ENCODE peak calls at places on chromosomes 5 and 9, in eight cellular contexts. W is OCI-LY7, T is GM23338, Q is GM23248, M is PC-3, L is PC-9, P is hepatocyte, Z is MM.1S. G is an unnamed sample.

GRCh38 chr9:108547736-108548135 is 308.1 kb downstream of the ACTL7B start:
- DNase-seq in Q (no peak), T (no peak), Z (no peak), M (no peak), L (no peak), P (no peak), W (no peak), G (no peak)

GRCh38 chr5:73296772-73297171 is 123.8 kb downstream of the TMEM174 start:
- DNase-seq in W (no peak), Q (peak; percentile 80), P (no peak), T (no peak), L (no peak), Z (no peak), M (peak; percentile 35), G (no peak)

GRCh38 chr5:81134066-81134465 is 99.1 kb upstream of the CKMT2 start:
- DNase-seq in L (no peak), P (no peak), T (no peak), Q (no peak), W (no peak), Z (no peak), M (no peak), G (no peak)

GRCh38 chr5:172687983-172688734 is 47.1 kb downstream of the NEURL1B start:
- DNase-seq in Z (no peak), M (no peak), W (no peak), P (no peak), Q (no peak), L (no peak), T (no peak), G (no peak)

GRCh38 chr5:86199287-86199686 is 418.5 kb upstream of the COX7C start:
- DNase-seq in P (no peak), W (no peak), M (peak; percentile 26), T (no peak), Z (no peak), L (no peak), Q (no peak), G (no peak)

GRCh38 chr5:3509290-3509689 is 86.3 kb upstream of the IRX1 start:
- DNase-seq in P (no peak), L (no peak), M (no peak), T (no peak), W (no peak), Q (peak; percentile 3), Z (no peak), G (no peak)

GRCh38 chr5:124172389-124173003 is 573.9 kb downstream of the ZNF608 start:
- DNase-seq in M (no peak), L (no peak), P (no peak), T (no peak), Q (no peak), Z (no peak), W (no peak), G (peak; percentile 8)

GRCh38 chr5:74257645-74258328 is 382.7 kb downstream of the ENC1 start:
- DNase-seq in T (peak; percentile 30), Q (peak; percentile 48), M (peak; percentile 37), L (peak; percentile 42), P (peak; percentile 72), Z (peak; percentile 49), W (peak; percentile 17), G (no peak)

GRCh38 chr9:114396558-114397218 is 8.9 kb upstream of the AKNA start:
- DNase-seq in M (no peak), Q (peak; percentile 83), Z (no peak), L (no peak), P (peak; percentile 76), T (peak; percentile 49), W (peak; percentile 56), G (peak; percentile 7)

GRCh38 chr5:173829826-173830225 is 58.3 kb upstream of the CPEB4 start:
- DNase-seq in M (peak; percentile 80), Z (no peak), Q (peak; percentile 76), P (peak; percentile 17), T (no peak), W (peak; percentile 80), L (peak; percentile 17), G (no peak)

GRCh38 chr9:127651697-127652610 is 39.9 kb downstream of the STXBP1 start:
- DNase-seq in T (peak; percentile 44), M (no peak), Z (no peak), L (no peak), P (no peak), Q (no peak), W (no peak), G (no peak)

GRCh38 chr5:175836741-175837729 is 34.3 kb upstream of the CPLX2 start:
- DNase-seq in W (no peak), M (no peak), Q (no peak), Z (no peak), T (peak; percentile 27), P (no peak), L (no peak), G (no peak)

GRCh38 chr5:10750909-10751308 is 10.1 kb downstream of the DAP start:
- DNase-seq in W (no peak), Q (no peak), T (no peak), M (no peak), L (no peak), Z (no peak), P (no peak), G (no peak)

GRCh38 chr5:10747678-10748622 is 13.1 kb downstream of the DAP start:
- DNase-seq in W (no peak), P (peak; percentile 15), Q (no peak), L (no peak), T (no peak), M (no peak), Z (no peak), G (no peak)

GRCh38 chr5:10756539-10756938 is 4.5 kb downstream of the DAP start:
- DNase-seq in Z (no peak), Q (peak; percentile 81), M (peak; percentile 34), L (no peak), P (no peak), T (no peak), W (no peak), G (no peak)

GRCh38 chr5:10757043-10757442 is 4.0 kb downstream of the DAP start:
- DNase-seq in T (peak; percentile 33), Z (no peak), W (no peak), P (no peak), M (no peak), L (no peak), Q (no peak), G (no peak)

GRCh38 chr5:10753178-10753577 is 7.9 kb downstream of the DAP start:
- DNase-seq in L (no peak), Q (no peak), T (no peak), P (no peak), M (no peak), Z (no peak), W (no peak), G (no peak)
- H3K9me2 ChIP-seq in L (no peaks in the 10 kb centered on the region), Q (no peaks in the 10 kb centered on the region), T (no peaks in the 10 kb centered on the region), P (no peaks in the 10 kb centered on the region), M (no peaks in the 10 kb centered on the region), Z (no peaks in the 10 kb centered on the region), W (no peaks in the 10 kb centered on the region), G (no peaks in the 10 kb centered on the region)

DNA sequence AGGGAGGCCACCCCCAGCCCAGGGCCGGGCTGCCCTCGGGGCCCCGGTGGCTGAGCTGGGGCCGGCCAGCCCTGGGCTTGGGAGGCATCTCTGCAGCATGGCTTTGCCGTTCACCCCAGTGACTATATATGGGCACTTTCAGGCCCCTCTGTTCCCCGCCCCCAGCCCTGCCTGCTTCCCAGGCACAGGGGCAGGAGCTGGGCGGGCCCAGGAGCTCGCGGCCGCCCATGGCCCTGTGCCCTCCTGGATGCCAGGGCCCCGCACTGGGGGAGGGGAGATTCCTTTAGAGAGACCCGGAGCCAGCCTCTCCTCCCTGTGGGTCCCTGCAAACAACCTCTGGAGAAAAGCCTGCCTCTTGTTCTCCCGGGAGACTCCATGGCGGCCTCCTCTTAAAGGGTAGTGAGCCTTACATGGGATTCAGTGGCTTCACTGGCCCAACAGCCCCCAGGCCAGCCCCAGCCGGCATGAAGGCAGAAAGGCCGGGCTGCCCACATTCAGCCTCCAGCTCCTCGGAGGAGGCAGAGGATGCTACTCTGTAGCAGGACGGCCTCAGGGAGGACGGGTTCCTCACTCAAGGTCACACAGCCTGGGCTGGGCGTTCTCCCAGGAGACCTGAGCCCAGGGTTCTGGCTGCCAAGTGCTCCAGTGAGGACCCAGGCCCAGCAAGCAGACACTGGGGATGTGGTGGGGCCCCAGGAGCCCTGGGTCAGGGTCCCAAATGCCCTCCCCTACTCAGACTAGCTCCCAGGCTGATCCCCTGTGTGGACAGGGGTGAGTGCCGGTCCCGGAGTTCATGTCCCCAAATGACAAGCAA is 4.1 kb downstream of the NACC2 start:
- DNase-seq in L (no peak), T (no peak), Q (no peak), W (no peak), Z (no peak), M (no peak), P (no peak), G (no peak)
- H3K9me2 ChIP-seq in L (no peaks in the 10 kb centered on the region), T (no peaks in the 10 kb centered on the region), Q (no peaks in the 10 kb centered on the region), W (no peaks in the 10 kb centered on the region), Z (no peaks in the 10 kb centered on the region), M (no peaks in the 10 kb centered on the region), P (no peaks in the 10 kb centered on the region), G (no peaks in the 10 kb centered on the region)

DNA sequence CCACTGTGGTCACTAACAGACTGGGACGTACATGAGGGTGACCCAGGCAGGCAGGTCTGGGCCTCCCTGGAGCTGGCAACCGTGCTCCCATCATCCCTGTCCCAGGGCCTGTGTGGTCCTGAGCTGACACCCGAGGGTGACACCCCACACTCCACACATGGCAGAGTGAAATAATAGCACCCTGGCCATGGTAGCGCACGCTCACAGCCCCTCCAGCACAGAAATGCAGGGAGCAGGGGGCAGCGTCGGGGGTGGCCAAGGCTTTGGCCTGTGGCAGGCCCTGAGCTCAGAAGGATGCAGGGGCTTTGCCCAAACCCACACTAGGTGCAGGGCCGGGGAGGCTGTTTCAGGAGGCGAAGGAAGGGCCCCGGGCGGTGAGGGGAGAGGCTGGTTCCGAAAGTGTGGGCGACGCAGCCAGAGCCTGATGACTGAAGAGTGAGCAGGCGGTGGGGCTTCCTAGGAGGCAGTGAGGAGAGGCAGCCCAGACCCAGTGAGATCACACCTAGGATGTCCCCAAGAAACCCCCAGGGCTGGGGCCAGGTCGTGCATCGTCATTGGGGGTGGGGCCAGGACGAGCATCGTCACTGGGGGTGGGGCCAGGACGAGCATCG is 12.9 kb downstream of the OR2V2 start:
- DNase-seq in L (peak; percentile 58), Q (peak; percentile 86), T (peak; percentile 91), Z (peak; percentile 66), M (peak; percentile 38), W (peak; percentile 66), P (peak; percentile 28), G (no peak)
- H3K9me2 ChIP-seq in L (no peaks in the 10 kb centered on the region), Q (no peaks in the 10 kb centered on the region), T (no peaks in the 10 kb centered on the region), Z (no peaks in the 10 kb centered on the region), M (no peaks in the 10 kb centered on the region), W (no peaks in the 10 kb centered on the region), P (no peaks in the 10 kb centered on the region), G (no peaks in the 10 kb centered on the region)

GRCh38 chr5:116650964-116651363 is 76.3 kb upstream of the SEMA6A start:
- DNase-seq in Q (no peak), T (no peak), M (no peak), W (no peak), Z (no peak), L (no peak), P (no peak), G (no peak)

GRCh38 chr5:116652196-116652729 is 77.6 kb upstream of the SEMA6A start:
- DNase-seq in P (peak; percentile 63), M (no peak), Q (peak; percentile 53), Z (no peak), T (peak; percentile 88), L (no peak), W (no peak), G (peak; percentile 79)

GRCh38 chr5:116652903-116653302 is 78.3 kb upstream of the SEMA6A start:
- DNase-seq in Z (no peak), T (peak; percentile 51), Q (no peak), L (no peak), W (no peak), M (no peak), P (no peak), G (no peak)

GRCh38 chr5:116651653-116652052 is 77.0 kb upstream of the SEMA6A start:
- DNase-seq in P (no peak), Q (no peak), M (no peak), L (no peak), Z (no peak), W (no peak), T (peak; percentile 16), G (no peak)

GRCh38 chr5:116650544-116650943 is 75.9 kb upstream of the SEMA6A start:
- DNase-seq in Z (no peak), L (no peak), T (no peak), Q (no peak), M (no peak), W (no peak), P (no peak), G (no peak)
- H3K9me2 ChIP-seq in Z (no peaks in the 10 kb centered on the region), L (no peaks in the 10 kb centered on the region), T (peaks cover 4% of the 10 kb centered on the region), Q (no peaks in the 10 kb centered on the region), M (no peaks in the 10 kb centered on the region), W (no peaks in the 10 kb centered on the region), P (no peaks in the 10 kb centered on the region), G (no peaks in the 10 kb centered on the region)

G was measured in HCT116.